ENCODE peak calls at places on chromosomes 12 and 14, in nine cellular contexts. J is fibroblast of mammary gland; F is astrocyte of the spinal cord; A is AG09309; K is CD4-positive, alpha-beta T cell; B is colonic mucosa; D is activated CD8-positive, alpha-beta T cell treated with anti-CD3 and anti-CD28 coated beads for 36 hours; L is WTC11; R is RWPE1. H is an unnamed sample.

GRCh38 chr14:69996197-69996596 is 117.0 kb downstream of the SMOC1 start:
- DNase-seq in J (peak), F (peak), A (no peak), K (no peak), B (no peak), D (no peak), L (no peak), R (peak), H (no peak)

GRCh38 chr12:3655331-3655900 is 97.5 kb downstream of the CRACR2A start:
- DNase-seq in J (peak), F (no peak), A (no peak), K (no peak), B (no peak), D (peak), L (peak), R (peak), H (peak)

GRCh38 chr12:45914090-45914489 is 76.3 kb downstream of the SCAF11 start:
- DNase-seq in J (peak), F (peak), A (peak), K (no peak), B (no peak), D (no peak), L (no peak), R (peak), H (peak)

GRCh38 chr14:68795602-68796417 is 2.9 kb upstream of the ZFP36L1 start:
- DNase-seq in J (peak), F (peak), A (no peak), K (peak), B (peak), D (peak), L (peak), R (peak), H (peak)

GRCh38 chr14:74886001-74886400 is 4.3 kb downstream of the DLST start:
- DNase-seq in J (peak), F (peak), A (peak), K (no peak), B (no peak), D (no peak), L (peak), R (peak), H (no peak)

GRCh38 chr14:80567905-80568512 is 356.7 kb upstream of the DIO2 start:
- DNase-seq in J (peak), F (peak), A (no peak), K (no peak), B (no peak), D (no peak), L (no peak), R (peak), H (no peak)

GRCh38 chr12:51622564-51622963 is 31.5 kb downstream of the SCN8A start:
- DNase-seq in J (peak), F (peak), A (no peak), K (no peak), B (no peak), D (no peak), L (no peak), R (no peak), H (no peak)

GRCh38 chr14:72369106-72369505 is 436.9 kb downstream of the RGS6 start:
- DNase-seq in J (no peak), F (no peak), A (no peak), K (no peak), B (no peak), D (no peak), L (no peak), R (no peak), H (no peak)

GRCh38 chr12:77372469-77372868 is 307.1 kb upstream of the E2F7 start:
- DNase-seq in J (no peak), F (no peak), A (no peak), K (no peak), B (no peak), D (no peak), L (no peak), R (no peak), H (no peak)

GRCh38 chr14:36055681-36056225 is 120.8 kb downstream of the PTCSC3 start:
- DNase-seq in J (no peak), F (no peak), A (no peak), K (no peak), B (no peak), D (no peak), L (no peak), R (no peak), H (no peak)

GRCh38 chr12:3200032-3200617 is 122.9 kb downstream of the TSPAN9 start:
- DNase-seq in J (peak), F (peak), A (no peak), K (no peak), B (peak), D (no peak), L (peak), R (no peak), H (no peak)

GRCh38 chr14:51079085-51079484 is 15.8 kb downstream of the TRIM9 start:
- DNase-seq in J (peak), F (no peak), A (no peak), K (no peak), B (no peak), D (no peak), L (no peak), R (no peak), H (no peak)

GRCh38 chr14:49969961-49970360 is 77.1 kb downstream of the ARF6 start:
- DNase-seq in J (no peak), F (no peak), A (no peak), K (no peak), B (no peak), D (no peak), L (no peak), R (no peak), H (no peak)

GRCh38 chr14:50311337-50311973 is 574 bp downstream of the L2HGDH start:
- DNase-seq in J (no peak), F (no peak), A (no peak), K (no peak), B (peak), D (peak), L (no peak), R (peak), H (no peak)

GRCh38 chr12:112170376-112170775 is 45.0 kb downstream of the TRAFD1 start:
- DNase-seq in J (peak), F (peak), A (no peak), K (no peak), B (no peak), D (peak), L (peak), R (peak), H (peak)

GRCh38 chr12:107891967-107892366 is 117.5 kb downstream of the ASCL4 start:
- DNase-seq in J (peak), F (no peak), A (no peak), K (no peak), B (no peak), D (peak), L (no peak), R (no peak), H (no peak)

GRCh38 chr14:89473569-89473968 is 56.5 kb upstream of the FOXN3 start:
- DNase-seq in J (no peak), F (no peak), A (no peak), K (no peak), B (no peak), D (no peak), L (no peak), R (no peak), H (no peak)
- TF ChIP-seq CTCF in J (no peak), F (no peak), A (no peak), K (no peak), B (no peak), D (no peak), L (no peak), R (no peak), H (no peak)

DNA sequence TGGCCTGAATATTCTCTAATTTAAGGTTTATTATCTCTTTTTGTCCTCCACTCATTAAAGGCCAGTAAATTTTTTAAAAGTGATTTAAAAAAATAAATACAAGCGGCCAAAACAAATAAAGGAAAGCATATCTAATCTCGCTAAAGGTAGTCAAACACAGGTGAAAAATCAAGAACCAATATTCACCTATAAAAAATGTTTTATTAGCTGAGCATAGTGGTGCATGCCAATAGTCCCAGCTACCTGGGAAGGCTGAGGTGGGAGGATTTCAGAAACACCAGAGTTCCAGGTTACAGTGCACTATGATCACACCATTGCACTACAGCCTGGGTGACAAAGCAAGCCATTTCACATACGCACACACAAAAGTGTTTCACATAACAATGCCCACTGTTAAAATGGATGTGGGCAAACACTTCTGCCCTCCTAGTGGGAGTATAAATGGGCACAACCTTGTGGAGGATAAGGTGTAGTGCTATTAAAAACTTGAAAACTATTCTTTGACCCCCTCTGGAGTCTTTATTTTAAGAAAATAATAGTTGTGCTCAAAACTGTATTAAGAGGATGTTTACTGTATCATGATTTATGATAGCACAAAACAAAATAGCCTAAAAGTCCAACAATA is 32.7 kb upstream of the NAP1L1 start:
- DNase-seq in J (no peak), F (no peak), A (no peak), K (no peak), B (no peak), D (no peak), L (no peak), R (no peak), H (no peak)
- TF ChIP-seq CTCF in J (no peak), F (no peak), A (no peak), K (no peak), B (no peak), D (peak), L (no peak), R (no peak), H (no peak)

GRCh38 chr14:23377873-23378563 is 1.2 kb downstream of the CMTM5 start:
- DNase-seq in J (no peak), F (no peak), A (no peak), K (no peak), B (no peak), D (no peak), L (no peak), R (no peak), H (no peak)

GRCh38 chr14:23375527-23376251 is 1.2 kb upstream of the CMTM5 start:
- DNase-seq in J (no peak), F (no peak), A (no peak), K (no peak), B (no peak), D (no peak), L (no peak), R (no peak), H (no peak)

GRCh38 chr14:23378612-23379220 is 1.9 kb downstream of the CMTM5 start:
- DNase-seq in J (no peak), F (no peak), A (no peak), K (no peak), B (no peak), D (no peak), L (no peak), R (no peak), H (no peak)

GRCh38 chr14:23377201-23377550 is 330 bp downstream of the CMTM5 start:
- DNase-seq in J (no peak), F (no peak), A (no peak), K (no peak), B (no peak), D (no peak), L (no peak), R (no peak), H (no peak)

GRCh38 chr14:23376477-23377200 is at the start of gene CMTM5:
- DNase-seq in J (no peak), F (no peak), A (no peak), K (no peak), B (no peak), D (no peak), L (peak), R (no peak), H (no peak)
- TF ChIP-seq CTCF in J (no peak), F (no peak), A (no peak), K (no peak), B (no peak), D (no peak), L (no peak), R (no peak), H (no peak)

GRCh38 chr12:13198240-13198639 is 1.7 kb downstream of the EMP1 start:
- DNase-seq in J (no peak), F (no peak), A (no peak), K (no peak), B (no peak), D (no peak), L (no peak), R (no peak), H (no peak)

GRCh38 chr12:13203028-13203922 is 6.7 kb downstream of the EMP1 start:
- DNase-seq in J (peak), F (no peak), A (no peak), K (no peak), B (no peak), D (peak), L (peak), R (no peak), H (peak)

GRCh38 chr12:13198921-13199320 is 2.4 kb downstream of the EMP1 start:
- DNase-seq in J (peak), F (peak), A (no peak), K (no peak), B (no peak), D (no peak), L (no peak), R (no peak), H (no peak)

GRCh38 chr12:13197526-13198141 is 1.1 kb downstream of the EMP1 start:
- DNase-seq in J (peak), F (no peak), A (no peak), K (no peak), B (peak), D (no peak), L (no peak), R (no peak), H (no peak)

GRCh38 chr12:13200841-13201240 is 4.3 kb downstream of the EMP1 start:
- DNase-seq in J (no peak), F (no peak), A (no peak), K (no peak), B (no peak), D (no peak), L (no peak), R (no peak), H (no peak)
- TF ChIP-seq CTCF in J (no peak), F (no peak), A (no peak), K (no peak), B (no peak), D (no peak), L (no peak), R (no peak), H (no peak)

DNA sequence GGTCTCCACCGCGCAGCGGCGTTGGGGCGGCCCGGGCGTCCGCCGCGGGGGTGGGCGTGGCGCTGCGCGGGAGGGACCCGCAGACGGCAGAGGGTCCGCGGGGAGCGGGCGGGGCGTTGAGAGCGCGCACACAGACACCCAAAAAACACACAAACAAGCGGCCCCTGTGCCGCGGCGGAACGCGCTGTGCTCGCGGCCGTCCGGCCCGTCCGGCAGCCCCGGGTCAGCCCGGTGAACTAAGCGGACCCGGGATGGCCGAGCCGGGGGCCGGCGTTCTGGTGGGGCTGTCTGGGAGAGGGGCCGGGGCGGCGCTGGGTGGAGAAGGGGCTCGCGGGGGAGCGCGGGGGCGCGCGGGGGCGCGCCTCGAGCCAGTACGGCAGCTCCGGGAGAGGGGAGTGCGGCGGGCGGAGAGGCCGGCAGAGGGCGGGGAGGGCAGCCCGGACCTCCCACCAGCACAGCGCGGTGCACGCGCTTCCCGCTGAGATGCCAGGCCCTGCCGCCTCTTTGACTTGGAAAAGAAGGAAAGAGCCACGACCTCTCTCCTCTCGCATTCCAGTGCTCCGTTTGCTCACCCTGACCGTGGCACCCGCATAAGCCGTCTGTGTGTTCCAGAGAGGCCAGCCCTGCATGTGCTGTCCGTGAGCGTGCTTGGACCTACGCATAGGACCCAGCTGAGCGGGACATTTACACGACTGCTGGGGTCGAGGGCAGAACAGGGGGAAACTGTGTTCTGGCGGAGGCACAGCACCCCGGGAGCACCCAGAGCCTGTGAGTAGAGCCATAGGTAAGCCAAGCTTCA is 10.3 kb downstream of the SLC6A12 start:
- DNase-seq in J (no peak), F (no peak), A (no peak), K (no peak), B (no peak), D (no peak), L (peak), R (no peak), H (no peak)
- TF ChIP-seq CTCF in J (no peak), F (no peak), A (no peak), K (no peak), B (no peak), D (no peak), L (no peak), R (no peak), H (no peak)

DNA sequence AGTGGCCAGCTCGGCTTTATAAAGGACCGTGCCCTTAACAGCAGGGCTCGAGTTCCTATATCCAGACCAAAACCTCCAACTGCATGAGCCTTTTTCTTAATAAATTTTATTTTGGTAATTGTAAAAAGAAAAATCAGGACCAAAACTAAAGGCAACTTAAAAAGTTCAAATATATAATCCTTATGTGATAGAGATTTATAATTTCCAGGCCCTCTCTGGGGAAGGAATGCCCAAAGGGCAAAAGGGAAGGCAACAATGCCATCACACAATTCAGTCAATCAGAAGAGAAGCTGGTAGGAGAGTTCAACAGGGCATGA is 401 bp upstream of the IPO4 start:
- DNase-seq in J (no peak), F (no peak), A (no peak), K (no peak), B (no peak), D (no peak), L (no peak), R (no peak), H (no peak)
- TF ChIP-seq CTCF in J (no peak), F (no peak), A (no peak), K (no peak), B (no peak), D (no peak), L (no peak), R (no peak), H (no peak)

DNA sequence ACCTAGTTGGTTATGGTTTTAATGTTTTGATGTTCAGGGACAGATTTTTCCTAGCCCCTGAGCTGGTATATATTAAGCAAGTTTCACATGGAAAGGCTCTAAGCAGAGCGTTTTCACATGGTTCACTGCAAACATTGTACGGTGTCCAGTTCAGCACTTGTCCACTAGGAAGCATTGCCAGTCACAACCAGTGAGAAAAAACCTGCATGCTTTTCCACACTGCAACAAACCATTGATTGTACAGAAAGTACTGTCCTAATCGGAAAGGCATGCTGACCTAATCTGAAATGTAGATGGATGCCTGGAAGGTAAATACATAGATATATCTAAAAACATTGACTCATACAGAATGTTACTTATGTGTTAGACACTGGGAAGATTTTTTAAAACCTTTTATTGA is 25.0 kb upstream of the NPAS3 start:
- DNase-seq in J (peak), F (peak), A (no peak), K (no peak), B (no peak), D (no peak), L (no peak), R (no peak), H (no peak)
- TF ChIP-seq CTCF in J (peak), F (peak), A (peak), K (no peak), B (no peak), D (no peak), L (no peak), R (no peak), H (no peak)

H was measured in GM10248.